ENCODE peak calls at places on chromosomes 2 and 18, in nine cellular contexts. E is GM23338, I is neural progenitor cell, Z is upper lobe of right lung, P is right lobe of liver, W is GM10248, R is psoas muscle, M is heart right ventricle, Q is pancreas. O is an unnamed sample.

GRCh38 chr2:206873426-206873825 is 65.9 kb upstream of the CPO start:
- DNase-seq in P (no peak), M (no peak), Q (no peak), I (no peak), W (no peak), Z (no peak), E (no peak), R (no peak), O (no peak)

GRCh38 chr2:63051795-63052333 is 1.2 kb downstream of the OTX1 start:
- DNase-seq in W (peak), P (no peak), E (peak), Q (no peak), M (no peak), R (peak), Z (no peak), I (peak), O (no peak)

GRCh38 chr18:58310517-58310916 is 266.5 kb downstream of the NEDD4L start:
- DNase-seq in P (no peak), R (peak), Q (peak), W (no peak), E (peak), Z (peak), M (peak), I (no peak), O (no peak)

GRCh38 chr18:45467307-45467706 is 148.0 kb upstream of the SLC14A2 start:
- DNase-seq in Q (no peak), Z (no peak), W (no peak), M (no peak), R (no peak), I (no peak), E (no peak), P (no peak), O (no peak)

GRCh38 chr2:229731363-229731762 is 17.0 kb upstream of the DNER start:
- DNase-seq in Z (no peak), W (no peak), Q (no peak), P (no peak), M (no peak), I (no peak), R (no peak), E (no peak), O (no peak)

GRCh38 chr2:197309369-197310231 is 980 bp downstream of the ANKRD44 start:
- DNase-seq in M (peak), P (peak), W (no peak), R (peak), I (peak), Q (peak), E (peak), Z (peak), O (peak)

GRCh38 chr2:72673279-72673678 is 152.6 kb downstream of the EXOC6B start:
- DNase-seq in Z (no peak), I (peak), R (no peak), E (no peak), Q (no peak), W (no peak), M (no peak), P (no peak), O (no peak)

GRCh38 chr2:65383571-65384488 is 48.6 kb downstream of the SPRED2 start:
- DNase-seq in I (no peak), E (no peak), M (peak), W (no peak), Z (no peak), P (no peak), R (no peak), Q (no peak), O (no peak)

GRCh38 chr2:8049851-8050571 is 631.8 kb upstream of the ID2 start:
- DNase-seq in R (no peak), E (no peak), I (no peak), Z (no peak), Q (no peak), W (peak), M (no peak), P (no peak), O (no peak)

GRCh38 chr2:224518806-224519580 is 66.2 kb downstream of the CUL3 start:
- DNase-seq in Z (no peak), I (no peak), M (no peak), P (no peak), E (no peak), W (no peak), R (no peak), Q (no peak), O (no peak)

GRCh38 chr2:78839259-78839658 is 186.2 kb upstream of the REG3G start:
- DNase-seq in P (no peak), M (no peak), Z (no peak), E (peak), Q (no peak), I (peak), W (no peak), R (no peak), O (no peak)

GRCh38 chr2:186690796-186691195 is 3.1 kb upstream of the FAM171B start:
- DNase-seq in Z (no peak), P (no peak), Q (no peak), W (no peak), I (no peak), R (no peak), M (no peak), E (no peak), O (no peak)

GRCh38 chr18:60050821-60051220 is 151.0 kb downstream of the PMAIP1 start:
- DNase-seq in I (no peak), P (no peak), Q (no peak), W (no peak), R (no peak), E (no peak), Z (no peak), M (no peak), O (no peak)

GRCh38 chr18:60049172-60049571 is 149.4 kb downstream of the PMAIP1 start:
- DNase-seq in M (no peak), E (no peak), I (no peak), Q (no peak), W (no peak), P (no peak), Z (no peak), R (no peak), O (no peak)

GRCh38 chr18:60044290-60045006 is 144.7 kb downstream of the PMAIP1 start:
- DNase-seq in I (no peak), W (no peak), P (no peak), R (no peak), Z (no peak), M (no peak), Q (no peak), E (no peak), O (no peak)

DNA sequence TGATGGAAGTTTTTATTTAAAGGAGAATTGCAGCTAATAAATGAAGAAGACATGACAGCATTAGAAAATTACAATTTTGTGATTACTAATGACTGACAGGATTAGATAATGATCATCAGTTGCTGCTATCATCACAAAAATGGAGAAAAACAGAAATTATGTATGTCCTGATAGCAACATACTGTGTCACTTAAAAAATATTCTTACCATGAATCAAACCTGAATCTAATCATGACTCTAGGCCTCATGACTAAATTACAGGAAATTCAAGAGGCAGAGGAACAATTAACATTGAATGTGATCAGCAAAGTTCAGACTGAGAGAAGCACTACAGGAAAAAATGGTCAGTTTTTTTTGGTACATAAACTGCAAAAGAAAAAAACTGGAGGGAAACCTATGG is 147.8 kb downstream of the PMAIP1 start:
- DNase-seq in W (no peak), M (no peak), I (no peak), Q (no peak), E (no peak), R (no peak), P (no peak), Z (no peak), O (no peak)
- TF ChIP-seq CTCF in W (no peak), M (no peak), I (no peak), Q (no peak), E (no peak), R (no peak), P (no peak), Z (no peak), O (no peak)

GRCh38 chr2:104976603-104977120 is 61.2 kb upstream of the MRPS9 start:
- DNase-seq in W (peak), R (no peak), E (peak), P (no peak), I (no peak), Z (no peak), Q (no peak), M (no peak), O (no peak)
- TF ChIP-seq CTCF in W (peak), R (no peak), E (peak), P (no peak), I (peak), Z (no peak), Q (no peak), M (no peak), O (peak)

GRCh38 chr18:31557446-31557845 is 34.2 kb upstream of the TTR start:
- DNase-seq in Q (no peak), I (no peak), P (no peak), Z (no peak), W (no peak), R (no peak), M (no peak), E (peak), O (no peak)
- TF ChIP-seq CTCF in Q (no peak), I (no peak), P (no peak), Z (no peak), W (no peak), R (no peak), M (no peak), E (peak), O (peak)

DNA sequence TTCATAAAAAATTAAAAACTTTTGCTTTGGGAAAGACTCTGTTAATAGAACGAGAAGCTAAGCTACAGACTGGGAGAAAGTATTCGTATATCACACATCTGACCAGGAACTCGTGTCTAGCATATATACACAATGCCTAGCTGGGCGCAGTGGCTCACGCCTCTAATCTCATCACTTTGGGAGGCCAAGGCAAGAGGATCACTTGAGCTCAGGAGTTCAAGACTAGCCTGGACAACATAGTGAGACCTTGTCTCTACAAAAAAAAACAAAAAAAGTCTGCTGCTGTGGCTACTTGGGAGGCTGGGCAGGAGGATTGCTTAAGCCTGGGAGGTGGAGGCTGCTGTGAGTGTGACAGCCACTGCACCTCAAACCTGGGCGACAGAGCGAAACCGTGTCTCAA is 46.6 kb downstream of the EPB41L5 start:
- DNase-seq in E (no peak), M (no peak), R (no peak), Q (no peak), W (no peak), P (no peak), Z (no peak), I (no peak), O (no peak)
- TF ChIP-seq CTCF in E (no peak), M (no peak), R (no peak), Q (no peak), W (no peak), P (no peak), Z (no peak), I (no peak), O (no peak)

O was measured in neural crest cell.